ENCODE peak calls at places on chromosomes 2 and 18, in four cellular contexts. One of them, this sample, is unnamed.

GRCh38 chr2:106025796-106026195 is 168.3 kb downstream of the UXS1 start:
- DNase-seq in HS-27A: no peak
- DNase-seq in AG04450: no peak
- DNase-seq in left cardiac atrium: no peak
- DNase-seq in this sample: no peak

GRCh38 chr2:1654696-1655374 is 89.5 kb downstream of the PXDN start:
- DNase-seq in left cardiac atrium: peak; percentile 16
- DNase-seq in AG04450: no peak
- DNase-seq in HS-27A: no peak
- DNase-seq in this sample: no peak

GRCh38 chr2:97911210-97911921 is 84.4 kb downstream of the TMEM131 start:
- DNase-seq in AG04450: no peak
- DNase-seq in HS-27A: peak; percentile 8
- DNase-seq in left cardiac atrium: no peak
- DNase-seq in this sample: no peak

GRCh38 chr18:53153281-53153680 is 813.3 kb downstream of the DCC start:
- DNase-seq in HS-27A: no peak
- DNase-seq in AG04450: no peak
- DNase-seq in left cardiac atrium: no peak
- DNase-seq in this sample: no peak

GRCh38 chr18:48074929-48075706 is 144.7 kb upstream of the SMAD2 start:
- DNase-seq in AG04450: no peak
- DNase-seq in left cardiac atrium: no peak
- DNase-seq in HS-27A: no peak
- DNase-seq in this sample: no peak

GRCh38 chr18:11040359-11040758 is 109.0 kb downstream of the PIEZO2 start:
- DNase-seq in HS-27A: no peak
- DNase-seq in left cardiac atrium: no peak
- DNase-seq in AG04450: no peak
- DNase-seq in this sample: no peak

GRCh38 chr2:230140667-230141066 is 71.9 kb upstream of the SLC16A14 start:
- DNase-seq in left cardiac atrium: no peak
- DNase-seq in AG04450: no peak
- DNase-seq in HS-27A: no peak
- DNase-seq in this sample: no peak

GRCh38 chr18:53682796-53683195 is 541.7 kb downstream of the MBD2 start:
- DNase-seq in HS-27A: no peak
- DNase-seq in AG04450: no peak
- DNase-seq in left cardiac atrium: no peak
- DNase-seq in this sample: no peak

GRCh38 chr2:178241852-178242551 is 47.7 kb downstream of the OSBPL6 start:
- DNase-seq in AG04450: peak; percentile 80
- DNase-seq in HS-27A: peak; percentile 26
- DNase-seq in left cardiac atrium: peak; percentile 53
- DNase-seq in this sample: peak; percentile 74

GRCh38 chr2:37324536-37324785 is 172 bp downstream of the PRKD3 start:
- DNase-seq in AG04450: no peak
- DNase-seq in left cardiac atrium: peak; percentile 89
- DNase-seq in HS-27A: no peak
- DNase-seq in this sample: peak; percentile 84

GRCh38 chr2:85806358-85807118 is 52.7 kb downstream of the ATOH8 start:
- DNase-seq in HS-27A: no peak
- DNase-seq in left cardiac atrium: no peak
- DNase-seq in AG04450: no peak
- DNase-seq in this sample: no peak

GRCh38 chr2:109052922-109053321 is 63.9 kb upstream of the EDAR start:
- DNase-seq in AG04450: no peak
- DNase-seq in HS-27A: no peak
- DNase-seq in left cardiac atrium: no peak
- DNase-seq in this sample: no peak

GRCh38 chr2:23618696-23619530 is 233.9 kb downstream of the KLHL29 start:
- DNase-seq in AG04450: no peak
- DNase-seq in left cardiac atrium: no peak
- DNase-seq in HS-27A: no peak
- DNase-seq in this sample: no peak

GRCh38 chr2:233081232-233081730 is 21.1 kb downstream of the INPP5D start:
- DNase-seq in AG04450: no peak
- DNase-seq in HS-27A: no peak
- DNase-seq in left cardiac atrium: no peak
- DNase-seq in this sample: no peak

GRCh38 chr18:75205760-75206109 is 3.2 kb downstream of the PTGR3 start:
- DNase-seq in HS-27A: no peak
- DNase-seq in left cardiac atrium: no peak
- DNase-seq in AG04450: no peak
- DNase-seq in this sample: no peak

GRCh38 chr2:206696910-206697309 is 21.3 kb downstream of the DYTN start:
- DNase-seq in AG04450: no peak
- DNase-seq in left cardiac atrium: no peak
- DNase-seq in HS-27A: no peak
- DNase-seq in this sample: no peak

GRCh38 chr2:189407161-189407943 is 33.9 kb upstream of the WDR75 start:
- DNase-seq in HS-27A: no peak
- DNase-seq in left cardiac atrium: no peak
- DNase-seq in AG04450: peak; percentile 56
- DNase-seq in this sample: no peak

GRCh38 chr18:22848618-22849017 is 84.5 kb upstream of the RBBP8 start:
- DNase-seq in left cardiac atrium: no peak
- DNase-seq in HS-27A: no peak
- DNase-seq in AG04450: no peak
- DNase-seq in this sample: no peak

This sample was measured in heart right ventricle.